ENCODE peak calls at places on chromosomes 7 and 10, in ten cellular contexts. X is neural progenitor cell; V is upper lobe of right lung; Y is stomach; I is sigmoid colon; K is IMR-90; L is CD4-positive, alpha-beta T cell; T is lung; S is AG04450; B is Peyer's patch. H is an unnamed sample.

GRCh38 chr10:48306870-48307531 is 524 bp downstream of the MAPK8 start:
- DNase-seq in T (peak; percentile 61), V (peak; percentile 86), X (peak; percentile 72), I (peak; percentile 75), Y (peak; percentile 60), S (no peak), L (peak; percentile 66), K (peak; percentile 35), B (no peak), H (peak; percentile 59)

GRCh38 chr10:99406149-99406548 is 24.3 kb downstream of the GOT1 start:
- DNase-seq in K (no peak), V (no peak), S (no peak), T (no peak), L (no peak), Y (no peak), I (no peak), X (no peak), B (no peak), H (no peak)

GRCh38 chr7:143130541-143130940 is 1.3 kb upstream of the PIP start:
- DNase-seq in V (no peak), B (no peak), T (no peak), Y (no peak), S (no peak), X (no peak), L (no peak), I (no peak), K (no peak), H (no peak)

GRCh38 chr7:26156454-26157365 is 4.7 kb downstream of the NFE2L3 start:
- DNase-seq in V (no peak), L (no peak), T (no peak), X (no peak), Y (no peak), S (peak; percentile 87), B (no peak), K (peak; percentile 97), I (no peak), H (peak; percentile 91)

GRCh38 chr10:74932648-74933047 is 106.2 kb downstream of the KAT6B start:
- DNase-seq in X (no peak), B (no peak), S (no peak), Y (peak; percentile 60), T (no peak), K (no peak), L (no peak), V (no peak), I (peak; percentile 80), H (no peak)

GRCh38 chr7:11753441-11753840 is 78.6 kb downstream of the THSD7A start:
- DNase-seq in K (no peak), V (no peak), I (no peak), T (no peak), B (no peak), S (no peak), L (no peak), Y (no peak), X (peak; percentile 9), H (no peak)

GRCh38 chr7:41924798-41925197 is 221.9 kb upstream of the INHBA start:
- DNase-seq in K (no peak), B (no peak), V (no peak), I (no peak), L (no peak), S (no peak), Y (no peak), T (no peak), X (no peak), H (no peak)

GRCh38 chr10:88952647-88953111 is at the start of gene ACTA2:
- DNase-seq in S (peak; percentile 65), I (peak; percentile 93), L (no peak), K (peak; percentile 84), B (no peak), T (no peak), Y (peak; percentile 39), V (no peak), X (peak; percentile 25), H (no peak)

DNA sequence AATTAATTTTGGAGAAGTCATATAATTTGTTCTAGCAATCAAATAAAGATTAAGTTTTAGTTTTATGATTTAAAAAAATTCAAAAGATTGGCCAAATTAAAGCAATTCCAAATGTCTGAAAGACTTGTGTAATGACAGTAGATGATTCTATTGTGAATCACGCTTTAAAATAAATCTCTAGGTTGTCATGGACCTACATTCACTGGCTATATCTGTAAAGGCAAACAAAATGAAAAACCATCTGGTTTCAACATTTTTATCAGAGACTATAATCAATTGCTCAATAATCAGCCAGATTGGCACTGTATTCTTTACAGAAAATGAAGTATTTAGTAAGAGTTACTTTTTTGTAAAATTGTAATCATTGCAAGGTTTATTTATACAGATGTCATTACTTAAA is 60.7 kb downstream of the DGKB start:
- DNase-seq in I (no peak), V (no peak), T (no peak), X (no peak), Y (no peak), L (no peak), S (no peak), B (no peak), K (peak; percentile 36), H (peak; percentile 27)
- H3K27me3 ChIP-seq in I (no peaks in the 10 kb centered on the region), V (no peaks in the 10 kb centered on the region), T (no peaks in the 10 kb centered on the region), X (no peaks in the 10 kb centered on the region), Y (no peaks in the 10 kb centered on the region), L (no peaks in the 10 kb centered on the region), S (no peaks in the 10 kb centered on the region), B (no peaks in the 10 kb centered on the region), K (no peaks in the 10 kb centered on the region), H (no peaks in the 10 kb centered on the region)

GRCh38 chr10:58967551-58968418 is 208.7 kb upstream of the PHYHIPL start:
- DNase-seq in K (no peak), L (no peak), B (peak; percentile 76), Y (peak; percentile 31), X (peak; percentile 85), I (no peak), T (no peak), S (no peak), V (peak; percentile 61), H (peak; percentile 46)

GRCh38 chr10:58963101-58963534 is 213.3 kb upstream of the PHYHIPL start:
- DNase-seq in X (peak; percentile 72), B (no peak), S (no peak), I (no peak), V (no peak), L (no peak), Y (no peak), T (no peak), K (no peak), H (peak; percentile 25)

GRCh38 chr10:58965855-58966254 is 210.6 kb upstream of the PHYHIPL start:
- DNase-seq in K (no peak), I (no peak), S (no peak), V (no peak), L (no peak), Y (no peak), T (no peak), B (no peak), X (no peak), H (no peak)

GRCh38 chr10:58969578-58969977 is 206.9 kb upstream of the PHYHIPL start:
- DNase-seq in B (no peak), I (no peak), V (no peak), Y (no peak), L (no peak), X (no peak), K (no peak), S (no peak), T (no peak), H (no peak)

GRCh38 chr10:58963723-58964124 is 212.7 kb upstream of the PHYHIPL start:
- DNase-seq in B (no peak), I (peak; percentile 73), V (no peak), K (no peak), T (no peak), S (no peak), X (peak; percentile 93), Y (no peak), L (no peak), H (no peak)
- H3K27me3 ChIP-seq in B (no peaks in the 10 kb centered on the region), I (no peaks in the 10 kb centered on the region), V (no peaks in the 10 kb centered on the region), K (peaks cover 13% of the 10 kb centered on the region), T (no peaks in the 10 kb centered on the region), S (peaks cover 5% of the 10 kb centered on the region), X (peaks cover 72% of the 10 kb centered on the region), Y (no peaks in the 10 kb centered on the region), L (no peaks in the 10 kb centered on the region), H (no peaks in the 10 kb centered on the region)

GRCh38 chr7:155467846-155468821 is 10.2 kb downstream of the EN2 start:
- DNase-seq in L (no peak), I (no peak), K (no peak), B (no peak), Y (no peak), X (peak; percentile 74), V (no peak), S (no peak), T (no peak), H (no peak)

GRCh38 chr7:155469311-155470185 is 11.6 kb downstream of the EN2 start:
- DNase-seq in B (no peak), Y (no peak), V (no peak), X (peak; percentile 1), K (no peak), I (peak; percentile 17), S (no peak), L (no peak), T (no peak), H (no peak)

GRCh38 chr7:155470186-155470487 is 12.2 kb downstream of the EN2 start:
- DNase-seq in Y (no peak), S (no peak), I (peak; percentile 12), B (no peak), V (no peak), T (no peak), X (no peak), K (no peak), L (no peak), H (no peak)

GRCh38 chr7:155470686-155471638 is 13.0 kb downstream of the EN2 start:
- DNase-seq in L (no peak), Y (no peak), I (peak; percentile 38), B (peak; percentile 30), V (no peak), X (no peak), T (no peak), K (no peak), S (no peak), H (no peak)

GRCh38 chr7:155471728-155472127 is 13.8 kb downstream of the EN2 start:
- DNase-seq in Y (no peak), S (no peak), B (no peak), X (no peak), T (no peak), I (peak; percentile 6), K (no peak), L (no peak), V (no peak), H (no peak)
- H3K27me3 ChIP-seq in Y (peaks cover 95% of the 10 kb centered on the region), S (peaks cover 68% of the 10 kb centered on the region), B (no peaks in the 10 kb centered on the region), X (peaks cover 100% of the 10 kb centered on the region), T (peaks cover 14% of the 10 kb centered on the region), I (peaks cover 96% of the 10 kb centered on the region), K (peaks cover 69% of the 10 kb centered on the region), L (peaks cover 88% of the 10 kb centered on the region), V (peaks cover 97% of the 10 kb centered on the region), H (peaks cover 49% of the 10 kb centered on the region)

GRCh38 chr10:70923696-70924095 is 35.3 kb upstream of the PCBD1 start:
- DNase-seq in L (no peak), S (no peak), B (no peak), I (no peak), V (no peak), Y (no peak), T (no peak), K (no peak), X (no peak), H (no peak)

GRCh38 chr10:70925377-70926214 is 37.2 kb upstream of the PCBD1 start:
- DNase-seq in T (no peak), S (no peak), I (no peak), B (peak; percentile 69), V (peak; percentile 80), K (no peak), Y (peak; percentile 55), X (peak; percentile 82), L (peak; percentile 48), H (peak; percentile 50)

GRCh38 chr10:70928140-70928539 is 39.8 kb upstream of the PCBD1 start:
- DNase-seq in T (no peak), Y (no peak), B (no peak), X (no peak), V (no peak), K (no peak), I (no peak), L (no peak), S (no peak), H (no peak)

GRCh38 chr10:70927221-70927943 is 39.0 kb upstream of the PCBD1 start:
- DNase-seq in T (no peak), K (peak; percentile 19), B (no peak), X (no peak), L (no peak), S (no peak), I (no peak), V (no peak), Y (peak; percentile 28), H (no peak)

GRCh38 chr10:70926215-70927000 is 38.0 kb upstream of the PCBD1 start:
- DNase-seq in S (no peak), V (no peak), X (no peak), I (no peak), T (no peak), B (no peak), K (no peak), L (no peak), Y (no peak), H (no peak)
- H3K27me3 ChIP-seq in S (peaks cover 38% of the 10 kb centered on the region), V (no peaks in the 10 kb centered on the region), X (no peaks in the 10 kb centered on the region), I (no peaks in the 10 kb centered on the region), T (no peaks in the 10 kb centered on the region), B (no peaks in the 10 kb centered on the region), K (peaks cover 55% of the 10 kb centered on the region), L (no peaks in the 10 kb centered on the region), Y (no peaks in the 10 kb centered on the region), H (no peaks in the 10 kb centered on the region)